ENCODE peak calls at places on chromosomes 12 and 14, in four cellular contexts. L is GM23338, P is ascending aorta, D is stomach. B is an unnamed sample.

GRCh38 chr12:130459916-130460315 is 122.2 kb downstream of the PIWIL1 start:
- DNase-seq in L (no peak), P (no peak), D (no peak), B (no peak)

GRCh38 chr14:61973981-61974380 is 211.8 kb downstream of the SNAPC1 start:
- DNase-seq in L (no peak), P (no peak), D (no peak), B (peak)

GRCh38 chr12:109947511-109947910 is 47.4 kb downstream of the TCHP start:
- DNase-seq in L (no peak), P (no peak), D (no peak), B (peak)

GRCh38 chr12:80041691-80042090 is 57.6 kb upstream of the OTOGL start:
- DNase-seq in L (no peak), P (no peak), D (no peak), B (peak)

GRCh38 chr12:44835641-44836379 is 40.3 kb downstream of the NELL2 start:
- DNase-seq in L (no peak), P (no peak), D (no peak), B (no peak)

GRCh38 chr12:52173526-52173925 is 18.3 kb downstream of the KRT80 start:
- DNase-seq in L (no peak), P (no peak), D (no peak), B (no peak)

GRCh38 chr12:75526655-75527511 is 15.5 kb upstream of the KRR1 start:
- DNase-seq in L (peak), P (no peak), D (no peak), B (peak)

GRCh38 chr12:38664661-38665269 is 240.6 kb downstream of the CPNE8 start:
- DNase-seq in L (peak), P (no peak), D (no peak), B (peak)

GRCh38 chr12:80183939-80184338 is 84.6 kb downstream of the OTOGL start:
- DNase-seq in L (no peak), P (no peak), D (no peak), B (peak)

GRCh38 chr14:59252772-59253500 is 64.5 kb downstream of the DAAM1 start:
- DNase-seq in L (no peak), P (no peak), D (no peak), B (peak)

GRCh38 chr14:79161576-79161975 is 991.4 kb downstream of the NRXN3 start:
- DNase-seq in L (peak), P (no peak), D (no peak), B (peak)

GRCh38 chr14:33954016-33954598 is 3.2 kb upstream of the EGLN3 start:
- DNase-seq in L (no peak), P (no peak), D (peak), B (no peak)

GRCh38 chr14:34014936-34015335 is 64.1 kb upstream of the EGLN3 start:
- DNase-seq in L (no peak), P (no peak), D (no peak), B (no peak)

GRCh38 chr14:78356406-78356805 is 186.2 kb downstream of the NRXN3 start:
- DNase-seq in L (peak), P (no peak), D (no peak), B (no peak)

GRCh38 chr14:87944987-87945604 is 47.9 kb downstream of the GALC start:
- DNase-seq in L (peak), P (no peak), D (no peak), B (peak)

GRCh38 chr14:104985675-104986486 is at the start of gene CLBA1:
- DNase-seq in L (peak), P (peak), D (peak), B (peak)

GRCh38 chr12:119959435-119959834 is 29.6 kb upstream of the BICDL1 start:
- DNase-seq in L (peak), P (no peak), D (no peak), B (no peak)

GRCh38 chr12:120292661-120293531 is at the start of gene RNU4-1:
- DNase-seq in L (peak), P (peak), D (peak), B (peak)

GRCh38 chr12:27777141-27777540 is 2.9 kb upstream of the KLHL42 start:
- DNase-seq in L (no peak), P (no peak), D (no peak), B (no peak)

GRCh38 chr12:96514328-96514727 is 25.0 kb downstream of the CFAP54 start:
- DNase-seq in L (no peak), P (no peak), D (no peak), B (peak)

GRCh38 chr12:96520767-96521166 is 31.4 kb downstream of the CFAP54 start:
- DNase-seq in L (no peak), P (no peak), D (no peak), B (peak)

GRCh38 chr12:96513166-96513565 is 23.8 kb downstream of the CFAP54 start:
- DNase-seq in L (no peak), P (no peak), D (no peak), B (no peak)

GRCh38 chr12:96513681-96514080 is 24.3 kb downstream of the CFAP54 start:
- DNase-seq in L (no peak), P (no peak), D (no peak), B (no peak)

DNA sequence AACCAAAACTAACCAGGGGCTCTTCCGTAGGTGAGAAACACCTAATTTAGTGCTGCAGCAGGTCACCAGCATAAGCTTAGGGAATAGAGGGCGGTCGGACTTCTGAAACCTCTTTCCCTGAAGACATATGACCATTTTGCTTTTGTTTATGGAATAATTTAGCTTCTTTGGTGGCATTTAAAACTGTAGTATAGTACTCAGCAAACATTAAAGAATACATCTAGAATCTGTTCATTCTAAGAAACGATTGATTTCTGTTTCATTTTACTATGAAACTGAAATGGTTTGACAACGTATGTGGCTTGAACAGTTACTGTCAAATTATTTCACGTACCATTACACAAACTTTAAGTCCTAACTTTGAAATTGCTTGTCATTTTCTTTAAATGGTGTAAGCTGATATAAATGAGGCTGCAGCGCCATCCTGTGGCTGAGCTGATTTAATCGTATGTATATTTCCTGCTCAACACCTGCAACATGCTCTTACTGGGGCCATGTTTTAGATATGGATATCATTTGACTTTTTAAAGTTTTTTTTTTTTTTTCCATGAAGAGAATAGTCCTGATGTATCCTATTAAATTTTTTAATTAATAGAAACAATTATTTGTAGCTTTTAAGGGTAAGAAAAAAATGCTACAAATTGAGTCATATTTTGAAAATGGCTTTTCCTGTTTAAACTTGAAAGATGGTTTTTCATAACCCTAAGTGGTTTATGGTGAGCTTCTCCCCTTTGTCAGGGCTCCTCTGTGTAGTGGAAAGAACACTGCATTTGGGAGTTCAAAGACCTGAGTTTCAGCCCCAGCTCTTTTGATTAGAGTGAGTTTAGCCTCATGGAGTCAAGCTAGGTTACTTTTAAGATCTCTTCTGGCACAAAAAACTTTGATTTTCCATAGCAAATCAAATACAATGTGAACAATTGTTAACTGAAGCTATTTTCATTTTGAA is 27.4 kb downstream of the CFAP54 start:
- DNase-seq in L (peak), P (peak), D (peak), B (peak)
- H3K4me3 ChIP-seq in L (no peak), P (no peak), D (no peak), B (no peak)

DNA sequence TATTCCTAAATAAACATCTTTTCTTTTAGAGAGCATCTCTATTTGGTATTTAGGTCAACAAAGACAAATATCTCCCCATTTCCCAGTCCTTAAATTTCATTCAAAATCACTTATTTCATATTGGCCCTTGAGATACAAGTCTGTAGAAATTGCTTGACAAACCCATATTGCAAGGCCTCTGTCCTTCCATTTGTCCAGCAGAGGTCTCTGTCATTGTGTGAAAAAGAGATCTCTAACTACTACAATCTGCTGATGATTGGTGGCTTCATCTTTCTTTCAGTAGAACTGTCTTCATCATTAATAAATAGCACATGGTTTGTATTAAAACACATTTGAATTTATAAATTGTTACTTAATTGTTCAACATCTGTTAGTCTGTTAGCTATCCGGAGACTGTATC is 252.6 kb downstream of the ACSS3 start:
- DNase-seq in L (peak), P (no peak), D (no peak), B (peak)
- TF ChIP-seq CTCF in L (peak), P (no peak), D (no peak), B (peak)

GRCh38 chr12:122825773-122826724 is 9.2 kb upstream of the HIP1R start:
- DNase-seq in L (peak), P (no peak), D (no peak), B (no peak)
- H3K4me3 ChIP-seq in L (peak), P (peak), D (peak), B (peak)

GRCh38 chr14:84003316-84003715 is 1526.6 kb upstream of the FLRT2 start:
- DNase-seq in L (no peak), P (no peak), D (no peak), B (no peak)

GRCh38 chr14:84001023-84001422 is 1528.9 kb upstream of the FLRT2 start:
- DNase-seq in L (no peak), P (no peak), D (no peak), B (no peak)

DNA sequence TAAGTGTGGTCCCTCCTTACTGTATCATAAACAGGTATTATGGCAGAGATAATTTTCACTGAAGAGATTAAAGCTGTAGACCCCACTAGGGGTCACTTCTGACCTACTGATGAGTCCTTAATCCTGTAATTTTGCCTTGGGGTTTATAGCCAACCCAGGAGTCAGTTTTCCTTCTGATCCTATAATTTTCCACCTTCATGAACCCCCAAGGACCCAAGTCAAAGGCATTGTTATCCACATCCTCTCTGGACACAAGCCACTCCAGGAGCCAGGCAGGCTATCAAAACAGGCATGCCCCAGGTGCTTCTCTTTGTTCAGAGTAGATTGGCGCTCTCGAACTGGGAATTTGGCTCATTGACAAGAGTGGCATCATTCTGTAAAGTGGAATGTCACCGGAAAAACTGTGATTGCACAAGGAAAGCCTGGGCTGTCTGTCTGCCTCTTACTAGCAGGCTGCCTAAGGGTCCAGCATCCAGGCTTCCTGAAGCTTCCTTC is 1523.3 kb upstream of the FLRT2 start:
- DNase-seq in L (peak), P (no peak), D (no peak), B (peak)
- TF ChIP-seq CTCF in L (peak), P (no peak), D (no peak), B (peak)

GRCh38 chr12:39780527-39781446 is 161.2 kb upstream of the ABCD2 start:
- DNase-seq in L (no peak), P (no peak), D (no peak), B (no peak)
- H3K4me3 ChIP-seq in L (no peak), P (no peak), D (no peak), B (no peak)

DNA sequence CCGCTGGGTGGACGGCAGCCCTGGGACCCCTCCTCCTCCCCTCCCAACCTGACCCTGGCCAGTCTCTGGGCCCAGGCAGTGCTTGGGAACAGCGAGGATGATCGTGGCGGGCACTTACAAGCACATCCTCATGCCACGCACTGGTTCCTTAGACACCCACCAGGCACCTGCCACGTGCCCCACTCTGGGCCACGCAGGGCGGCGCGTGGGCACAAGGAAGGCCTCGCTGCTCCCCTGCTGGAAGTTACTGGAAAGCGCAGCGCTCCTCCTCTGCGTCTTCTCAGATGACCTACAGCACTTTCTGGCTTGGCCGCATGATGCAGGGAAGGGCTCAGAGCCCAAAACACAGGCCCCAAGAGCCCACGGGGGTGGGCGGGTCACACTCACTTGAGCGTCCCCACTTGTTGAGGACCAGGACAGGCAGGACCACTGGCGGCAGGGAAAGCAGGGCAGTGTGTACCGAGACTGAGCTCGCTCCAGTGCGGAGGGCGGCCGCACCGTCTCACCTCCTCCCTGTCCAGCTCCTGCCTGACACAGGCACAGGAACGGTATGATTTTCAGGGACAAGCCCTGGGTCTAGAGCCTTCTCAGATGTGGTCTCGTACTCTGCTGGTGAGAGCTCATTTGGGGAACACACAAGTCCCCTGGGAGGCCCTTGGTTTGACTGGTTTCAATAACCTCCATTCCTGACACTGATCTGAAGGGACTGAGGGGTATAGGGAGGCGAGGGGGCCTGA is 128.3 kb upstream of the EVL start:
- DNase-seq in L (peak), P (no peak), D (no peak), B (no peak)
- TF ChIP-seq CTCF in L (peak), P (no peak), D (no peak), B (no peak)

DNA sequence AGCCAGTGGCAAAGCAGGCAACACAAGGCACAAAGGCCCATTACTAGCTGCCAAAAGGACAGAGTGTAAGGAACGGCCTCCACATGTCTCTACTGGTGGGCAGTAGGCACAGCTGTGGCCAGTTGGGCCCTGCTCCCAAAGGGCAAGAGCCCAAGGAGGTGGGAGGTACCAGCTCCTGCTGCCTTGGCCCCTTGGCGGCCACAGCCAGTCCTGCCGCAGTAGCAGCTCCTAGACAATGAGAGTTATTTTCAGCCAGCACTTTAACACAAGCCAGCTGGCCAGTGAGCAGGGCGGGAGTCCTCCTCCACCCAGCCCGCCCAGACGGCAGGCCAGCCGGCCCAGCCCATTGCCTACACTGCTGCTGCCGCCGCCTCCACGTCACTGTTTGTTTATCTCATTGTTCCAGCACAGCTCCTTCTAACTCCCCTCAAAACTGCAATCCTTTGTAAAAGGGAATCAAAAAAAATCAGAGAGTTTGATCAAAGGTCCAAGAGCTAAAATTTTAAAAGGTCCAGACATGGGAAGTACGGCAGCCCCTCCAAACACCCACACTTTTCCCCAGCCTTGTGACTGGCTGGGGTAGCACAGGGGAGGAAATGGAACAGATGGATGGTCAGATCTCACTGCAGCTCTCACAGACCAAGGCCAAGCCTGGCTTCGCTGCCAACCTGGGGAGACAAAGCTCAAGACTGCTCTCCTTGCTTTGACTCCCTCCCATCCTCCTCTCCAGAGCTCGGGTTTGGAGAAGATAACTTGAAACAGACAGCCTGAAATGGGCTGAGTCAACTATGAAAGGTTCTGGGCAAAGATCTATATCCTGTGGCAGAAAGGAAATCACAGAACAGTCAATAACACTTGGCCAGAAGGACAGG is 33.5 kb downstream of the FMNL3 start:
- DNase-seq in L (peak), P (peak), D (peak), B (peak)
- H3K4me3 ChIP-seq in L (no peak), P (no peak), D (no peak), B (no peak)